ENCODE peak calls at places on chromosomes 1 and 21, in seven cellular contexts. T is occipital lobe; B is KBM-7; H is GM10248; N is amniotic epithelial cell; U is tibial nerve; C is stimulated activated CD8-positive, alpha-beta memory T cell treated with anti-CD3 and anti-CD28 coated beads, Interleukin-4, amount 100 ng/mL, for 48 hours. R is an unnamed sample.

GRCh38 chr1:244349103-244349531 is 102.6 kb downstream of the ADSS2 start:
- DNase-seq in C (no peak), T (no peak), N (peak; percentile 91), U (no peak), B (no peak), H (no peak), R (no peak)

GRCh38 chr1:93253471-93253870 is 72.9 kb downstream of the CCDC18 start:
- DNase-seq in B (no peak), C (no peak), U (no peak), H (no peak), N (no peak), T (no peak), R (no peak)

GRCh38 chr1:60069691-60070090 is 3.9 kb downstream of the C1orf87 start:
- DNase-seq in C (no peak), T (no peak), U (no peak), N (no peak), H (no peak), B (no peak), R (no peak)

GRCh38 chr1:167173516-167174184 is 47.0 kb upstream of the POU2F1 start:
- DNase-seq in U (no peak), B (no peak), T (no peak), C (no peak), N (peak; percentile 27), H (no peak), R (no peak)

GRCh38 chr1:181482521-181483083 is 715 bp upstream of the CACNA1E start:
- DNase-seq in T (peak; percentile 62), B (peak; percentile 26), H (peak; percentile 80), C (peak; percentile 61), U (no peak), N (no peak), R (peak; percentile 82)

GRCh38 chr1:28668956-28669719 is 554 bp downstream of the GMEB1 start:
- DNase-seq in U (peak; percentile 22), N (peak; percentile 31), B (peak; percentile 51), C (peak; percentile 65), H (peak; percentile 93), T (no peak), R (peak; percentile 97)

GRCh38 chr1:16092097-16092922 is 18.9 kb upstream of the FAM131C start:
- DNase-seq in C (no peak), U (no peak), T (no peak), H (no peak), N (no peak), B (no peak), R (no peak)

GRCh38 chr1:201059871-201060555 is 36.5 kb upstream of the KIF21B start:
- DNase-seq in B (no peak), C (no peak), H (no peak), U (no peak), T (no peak), N (peak; percentile 7), R (no peak)

GRCh38 chr1:43373034-43373940 is 5.5 kb upstream of the ELOVL1 start:
- DNase-seq in C (no peak), N (peak; percentile 65), U (no peak), B (no peak), H (no peak), T (no peak), R (no peak)

GRCh38 chr21:32364387-32364786 is 28.4 kb downstream of the URB1 start:
- DNase-seq in U (peak; percentile 18), B (no peak), T (no peak), H (no peak), C (no peak), N (no peak), R (no peak)

GRCh38 chr1:53060580-53060979 is 1.4 kb upstream of the PODN start:
- DNase-seq in B (no peak), C (no peak), H (no peak), U (peak; percentile 73), T (no peak), N (peak; percentile 68), R (no peak)

GRCh38 chr1:53254011-53254640 is 15.8 kb upstream of the MAGOH start:
- DNase-seq in U (no peak), T (no peak), C (no peak), N (peak; percentile 93), H (no peak), B (no peak), R (no peak)

GRCh38 chr21:15065381-15066230 is 806 bp upstream of the NRIP1 start:
- DNase-seq in T (peak; percentile 83), N (peak; percentile 82), H (peak; percentile 43), U (peak; percentile 87), C (peak; percentile 71), B (peak; percentile 86), R (peak; percentile 63)

GRCh38 chr1:70706381-70707173 is 295.5 kb downstream of the CTH start:
- DNase-seq in H (no peak), T (no peak), N (no peak), B (no peak), C (no peak), U (no peak), R (no peak)

GRCh38 chr1:54813479-54814147 is 12.5 kb upstream of the TTC22 start:
- DNase-seq in C (no peak), N (no peak), T (no peak), B (no peak), U (no peak), H (no peak), R (no peak)

GRCh38 chr1:193562121-193562520 is 375.7 kb upstream of the B3GALT2 start:
- DNase-seq in N (no peak), T (no peak), B (no peak), U (no peak), C (no peak), H (no peak), R (no peak)

GRCh38 chr1:111743679-111744101 is 4.5 kb upstream of the INKA2 start:
- DNase-seq in C (no peak), H (no peak), N (peak; percentile 89), T (no peak), B (no peak), U (no peak), R (no peak)

GRCh38 chr1:109793486-109794318 is 30.0 kb upstream of the EPS8L3 start:
- DNase-seq in B (peak; percentile 66), C (peak; percentile 66), N (peak; percentile 91), T (no peak), U (no peak), H (no peak), R (no peak)

GRCh38 chr1:219503549-219503948 is 109.4 kb downstream of the ZC3H11B start:
- DNase-seq in C (no peak), B (no peak), T (no peak), H (no peak), N (no peak), U (no peak), R (no peak)

GRCh38 chr1:213452504-213452903 is 401.5 kb downstream of the RPS6KC1 start:
- DNase-seq in C (no peak), B (no peak), U (no peak), H (no peak), N (no peak), T (no peak), R (no peak)

GRCh38 chr21:46295996-46296752 is 10.0 kb downstream of the YBEY start:
- DNase-seq in B (no peak), H (peak; percentile 65), N (peak; percentile 12), U (peak; percentile 86), T (peak; percentile 16), C (peak; percentile 75), R (peak; percentile 67)

GRCh38 chr1:99457381-99458165 is 188.3 kb upstream of the PALMD start:
- DNase-seq in U (no peak), T (peak; percentile 30), N (peak; percentile 94), H (no peak), B (no peak), C (no peak), R (no peak)

GRCh38 chr1:169202836-169203235 is 96.3 kb downstream of the ATP1B1 start:
- DNase-seq in U (no peak), N (no peak), T (no peak), B (no peak), H (no peak), C (no peak), R (no peak)

GRCh38 chr1:228863776-228864175 is 128.5 kb downstream of the RHOU start:
- DNase-seq in N (no peak), U (no peak), B (no peak), C (no peak), H (no peak), T (no peak), R (no peak)

GRCh38 chr1:111205724-111206070 is 5.3 kb upstream of the DENND2D start:
- DNase-seq in U (no peak), C (no peak), N (peak; percentile 47), H (no peak), T (no peak), B (peak; percentile 62), R (no peak)